ENCODE peak calls at places on chromosomes 7 and 10, in five cellular contexts. One of them, this sample, is unnamed.

GRCh38 chr7:11613292-11613930 is 218.6 kb downstream of the THSD7A start:
- DNase-seq in activated CD8-positive, alpha-beta memory T cell treated with anti-CD3 and anti-CD28 coated beads for 4 hours: no peak
- DNase-seq in T-cell: no peak
- DNase-seq in RCC 7860: no peak
- DNase-seq in CD8-positive, alpha-beta T cell: no peak
- DNase-seq in this sample: no peak

GRCh38 chr10:14686356-14686755 is 88.3 kb downstream of the FAM107B start:
- DNase-seq in T-cell: no peak
- DNase-seq in activated CD8-positive, alpha-beta memory T cell treated with anti-CD3 and anti-CD28 coated beads for 4 hours: no peak
- DNase-seq in RCC 7860: no peak
- DNase-seq in CD8-positive, alpha-beta T cell: no peak
- DNase-seq in this sample: no peak

GRCh38 chr10:23478570-23478969 is 39.7 kb downstream of the OTUD1 start:
- DNase-seq in RCC 7860: no peak
- DNase-seq in CD8-positive, alpha-beta T cell: no peak
- DNase-seq in T-cell: no peak
- DNase-seq in activated CD8-positive, alpha-beta memory T cell treated with anti-CD3 and anti-CD28 coated beads for 4 hours: no peak
- DNase-seq in this sample: no peak

GRCh38 chr7:13988765-13989137 is 715 bp downstream of the ETV1 start:
- DNase-seq in activated CD8-positive, alpha-beta memory T cell treated with anti-CD3 and anti-CD28 coated beads for 4 hours: no peak
- DNase-seq in CD8-positive, alpha-beta T cell: no peak
- DNase-seq in RCC 7860: no peak
- DNase-seq in T-cell: no peak
- DNase-seq in this sample: no peak

GRCh38 chr7:82950436-82950835 is 212.2 kb downstream of the PCLO start:
- DNase-seq in activated CD8-positive, alpha-beta memory T cell treated with anti-CD3 and anti-CD28 coated beads for 4 hours: no peak
- DNase-seq in T-cell: no peak
- DNase-seq in RCC 7860: no peak
- DNase-seq in CD8-positive, alpha-beta T cell: no peak
- DNase-seq in this sample: no peak

GRCh38 chr10:2619472-2619871 is 447.9 kb upstream of the PFKP start:
- DNase-seq in activated CD8-positive, alpha-beta memory T cell treated with anti-CD3 and anti-CD28 coated beads for 4 hours: no peak
- DNase-seq in CD8-positive, alpha-beta T cell: no peak
- DNase-seq in RCC 7860: no peak
- DNase-seq in T-cell: no peak
- DNase-seq in this sample: no peak

GRCh38 chr10:666237-667012 is 23.0 kb downstream of the DIP2C start:
- DNase-seq in CD8-positive, alpha-beta T cell: no peak
- DNase-seq in T-cell: no peak
- DNase-seq in RCC 7860: no peak
- DNase-seq in activated CD8-positive, alpha-beta memory T cell treated with anti-CD3 and anti-CD28 coated beads for 4 hours: no peak
- DNase-seq in this sample: no peak

GRCh38 chr7:20365486-20365885 is 34.8 kb downstream of the ITGB8 start:
- DNase-seq in T-cell: no peak
- DNase-seq in activated CD8-positive, alpha-beta memory T cell treated with anti-CD3 and anti-CD28 coated beads for 4 hours: no peak
- DNase-seq in RCC 7860: no peak
- DNase-seq in CD8-positive, alpha-beta T cell: no peak
- DNase-seq in this sample: no peak

GRCh38 chr10:126964190-126964589 is 59.0 kb downstream of the DOCK1 start:
- DNase-seq in CD8-positive, alpha-beta T cell: peak
- DNase-seq in activated CD8-positive, alpha-beta memory T cell treated with anti-CD3 and anti-CD28 coated beads for 4 hours: no peak
- DNase-seq in T-cell: no peak
- DNase-seq in RCC 7860: no peak
- DNase-seq in this sample: no peak

GRCh38 chr10:132699411-132700167 is 86.4 kb downstream of the NKX6-2 start:
- DNase-seq in CD8-positive, alpha-beta T cell: no peak
- DNase-seq in activated CD8-positive, alpha-beta memory T cell treated with anti-CD3 and anti-CD28 coated beads for 4 hours: no peak
- DNase-seq in RCC 7860: no peak
- DNase-seq in T-cell: no peak
- DNase-seq in this sample: no peak

GRCh38 chr7:65265959-65266519 is 107.6 kb upstream of the ZNF92 start:
- DNase-seq in activated CD8-positive, alpha-beta memory T cell treated with anti-CD3 and anti-CD28 coated beads for 4 hours: no peak
- DNase-seq in CD8-positive, alpha-beta T cell: no peak
- DNase-seq in T-cell: no peak
- DNase-seq in RCC 7860: no peak
- DNase-seq in this sample: no peak

GRCh38 chr7:46960974-46961373 is 620.9 kb downstream of the TNS3 start:
- DNase-seq in activated CD8-positive, alpha-beta memory T cell treated with anti-CD3 and anti-CD28 coated beads for 4 hours: no peak
- DNase-seq in T-cell: no peak
- DNase-seq in RCC 7860: no peak
- DNase-seq in CD8-positive, alpha-beta T cell: no peak
- DNase-seq in this sample: no peak

GRCh38 chr7:37141742-37142141 is 306.9 kb downstream of the ELMO1 start:
- DNase-seq in T-cell: no peak
- DNase-seq in CD8-positive, alpha-beta T cell: no peak
- DNase-seq in RCC 7860: no peak
- DNase-seq in activated CD8-positive, alpha-beta memory T cell treated with anti-CD3 and anti-CD28 coated beads for 4 hours: no peak
- DNase-seq in this sample: no peak

GRCh38 chr10:72954596-72955569 is at the start of gene PLA2G12B:
- DNase-seq in RCC 7860: no peak
- DNase-seq in CD8-positive, alpha-beta T cell: no peak
- DNase-seq in T-cell: no peak
- DNase-seq in activated CD8-positive, alpha-beta memory T cell treated with anti-CD3 and anti-CD28 coated beads for 4 hours: no peak
- DNase-seq in this sample: no peak

GRCh38 chr7:112938895-112939588 is 147.6 kb downstream of the GPR85 start:
- DNase-seq in CD8-positive, alpha-beta T cell: peak
- DNase-seq in T-cell: peak
- DNase-seq in RCC 7860: no peak
- DNase-seq in activated CD8-positive, alpha-beta memory T cell treated with anti-CD3 and anti-CD28 coated beads for 4 hours: peak
- DNase-seq in this sample: peak

GRCh38 chr7:43570688-43571365 is 12.1 kb upstream of the STK17A start:
- DNase-seq in CD8-positive, alpha-beta T cell: no peak
- DNase-seq in T-cell: no peak
- DNase-seq in activated CD8-positive, alpha-beta memory T cell treated with anti-CD3 and anti-CD28 coated beads for 4 hours: no peak
- DNase-seq in RCC 7860: no peak
- DNase-seq in this sample: no peak

GRCh38 chr10:62356447-62356846 is 17.7 kb upstream of the ZNF365 start:
- DNase-seq in activated CD8-positive, alpha-beta memory T cell treated with anti-CD3 and anti-CD28 coated beads for 4 hours: no peak
- DNase-seq in CD8-positive, alpha-beta T cell: no peak
- DNase-seq in RCC 7860: no peak
- DNase-seq in T-cell: no peak
- DNase-seq in this sample: no peak

GRCh38 chr7:92635538-92635937 is 45.3 kb upstream of the FAM133B start:
- DNase-seq in activated CD8-positive, alpha-beta memory T cell treated with anti-CD3 and anti-CD28 coated beads for 4 hours: no peak
- DNase-seq in CD8-positive, alpha-beta T cell: no peak
- DNase-seq in RCC 7860: no peak
- DNase-seq in T-cell: no peak
- DNase-seq in this sample: no peak

GRCh38 chr7:41693150-41693997 is 9.5 kb downstream of the INHBA start:
- DNase-seq in activated CD8-positive, alpha-beta memory T cell treated with anti-CD3 and anti-CD28 coated beads for 4 hours: no peak
- DNase-seq in T-cell: no peak
- DNase-seq in CD8-positive, alpha-beta T cell: no peak
- DNase-seq in RCC 7860: no peak
- DNase-seq in this sample: no peak

GRCh38 chr7:102933763-102934162 is 21.0 kb downstream of the LRRC17 start:
- DNase-seq in RCC 7860: no peak
- DNase-seq in CD8-positive, alpha-beta T cell: no peak
- DNase-seq in T-cell: no peak
- DNase-seq in activated CD8-positive, alpha-beta memory T cell treated with anti-CD3 and anti-CD28 coated beads for 4 hours: no peak
- DNase-seq in this sample: no peak

GRCh38 chr10:99633832-99634231 is 13.6 kb upstream of the SLC25A28 start:
- DNase-seq in CD8-positive, alpha-beta T cell: no peak
- DNase-seq in RCC 7860: no peak
- DNase-seq in activated CD8-positive, alpha-beta memory T cell treated with anti-CD3 and anti-CD28 coated beads for 4 hours: no peak
- DNase-seq in T-cell: no peak
- DNase-seq in this sample: no peak

GRCh38 chr10:62993121-62993520 is 140.0 kb upstream of the NRBF2 start:
- DNase-seq in activated CD8-positive, alpha-beta memory T cell treated with anti-CD3 and anti-CD28 coated beads for 4 hours: no peak
- DNase-seq in CD8-positive, alpha-beta T cell: no peak
- DNase-seq in T-cell: no peak
- DNase-seq in RCC 7860: peak
- DNase-seq in this sample: no peak